ENCODE peak calls at places on chromosomes 13 and 19, in ten cellular contexts. One of them, this sample, is unnamed.

GRCh38 chr13:100976993-100977392 is 302.4 kb upstream of the TMTC4 start:
- DNase-seq in substantia nigra: no peak
- DNase-seq in sciatic nerve: no peak
- DNase-seq in stimulated activated CD8-positive, alpha-beta memory T cell treated with anti-CD3 and anti-CD28 coated beads, Interleukin-15, amount 100 ng/mL, for 24 hours: no peak
- DNase-seq in cardiac muscle cell: no peak
- DNase-seq in NCI-H1105: no peak
- DNase-seq in A549: no peak
- DNase-seq in DMS153: no peak
- DNase-seq in DMS 273 treated with DMSO at 0.1 percent for 48 hours: no peak
- DNase-seq in AG10803: no peak
- DNase-seq in this sample: no peak

GRCh38 chr13:114044486-114044885 is 70.6 kb upstream of the C13orf46 start:
- DNase-seq in substantia nigra: no peak
- DNase-seq in cardiac muscle cell: peak
- DNase-seq in stimulated activated CD8-positive, alpha-beta memory T cell treated with anti-CD3 and anti-CD28 coated beads, Interleukin-15, amount 100 ng/mL, for 24 hours: no peak
- DNase-seq in A549: peak
- DNase-seq in DMS 273 treated with DMSO at 0.1 percent for 48 hours: no peak
- DNase-seq in DMS153: no peak
- DNase-seq in NCI-H1105: no peak
- DNase-seq in AG10803: peak
- DNase-seq in sciatic nerve: no peak
- DNase-seq in this sample: no peak

GRCh38 chr19:35342430-35342829 is 5.3 kb upstream of the FFAR1 start:
- DNase-seq in AG10803: no peak
- DNase-seq in sciatic nerve: no peak
- DNase-seq in NCI-H1105: no peak
- DNase-seq in cardiac muscle cell: no peak
- DNase-seq in substantia nigra: no peak
- DNase-seq in DMS 273 treated with DMSO at 0.1 percent for 48 hours: no peak
- DNase-seq in stimulated activated CD8-positive, alpha-beta memory T cell treated with anti-CD3 and anti-CD28 coated beads, Interleukin-15, amount 100 ng/mL, for 24 hours: no peak
- DNase-seq in DMS153: no peak
- DNase-seq in A549: no peak
- DNase-seq in this sample: no peak

GRCh38 chr19:17580470-17581000 is 25.1 kb downstream of the COLGALT1 start:
- DNase-seq in substantia nigra: no peak
- DNase-seq in cardiac muscle cell: no peak
- DNase-seq in sciatic nerve: no peak
- DNase-seq in NCI-H1105: no peak
- DNase-seq in stimulated activated CD8-positive, alpha-beta memory T cell treated with anti-CD3 and anti-CD28 coated beads, Interleukin-15, amount 100 ng/mL, for 24 hours: no peak
- DNase-seq in A549: no peak
- DNase-seq in DMS153: no peak
- DNase-seq in AG10803: no peak
- DNase-seq in DMS 273 treated with DMSO at 0.1 percent for 48 hours: no peak
- DNase-seq in this sample: no peak

GRCh38 chr13:95235199-95235726 is 66.0 kb downstream of the ABCC4 start:
- DNase-seq in sciatic nerve: no peak
- DNase-seq in AG10803: no peak
- DNase-seq in NCI-H1105: no peak
- DNase-seq in DMS153: no peak
- DNase-seq in stimulated activated CD8-positive, alpha-beta memory T cell treated with anti-CD3 and anti-CD28 coated beads, Interleukin-15, amount 100 ng/mL, for 24 hours: no peak
- DNase-seq in cardiac muscle cell: peak
- DNase-seq in DMS 273 treated with DMSO at 0.1 percent for 48 hours: no peak
- DNase-seq in A549: no peak
- DNase-seq in substantia nigra: no peak
- DNase-seq in this sample: no peak

GRCh38 chr13:20465218-20465879 is 60.3 kb downstream of the CRYL1 start:
- DNase-seq in DMS153: no peak
- DNase-seq in DMS 273 treated with DMSO at 0.1 percent for 48 hours: no peak
- DNase-seq in substantia nigra: no peak
- DNase-seq in stimulated activated CD8-positive, alpha-beta memory T cell treated with anti-CD3 and anti-CD28 coated beads, Interleukin-15, amount 100 ng/mL, for 24 hours: no peak
- DNase-seq in A549: peak
- DNase-seq in NCI-H1105: no peak
- DNase-seq in cardiac muscle cell: peak
- DNase-seq in AG10803: peak
- DNase-seq in sciatic nerve: no peak
- DNase-seq in this sample: no peak

GRCh38 chr19:15195381-15195964 is 5.3 kb downstream of the NOTCH3 start:
- DNase-seq in stimulated activated CD8-positive, alpha-beta memory T cell treated with anti-CD3 and anti-CD28 coated beads, Interleukin-15, amount 100 ng/mL, for 24 hours: no peak
- DNase-seq in DMS153: no peak
- DNase-seq in sciatic nerve: peak
- DNase-seq in substantia nigra: no peak
- DNase-seq in NCI-H1105: peak
- DNase-seq in A549: no peak
- DNase-seq in AG10803: peak
- DNase-seq in DMS 273 treated with DMSO at 0.1 percent for 48 hours: no peak
- DNase-seq in cardiac muscle cell: peak
- DNase-seq in this sample: no peak

GRCh38 chr19:55070755-55071502 is 4.7 kb upstream of the EPS8L1 start:
- DNase-seq in substantia nigra: no peak
- DNase-seq in NCI-H1105: no peak
- DNase-seq in DMS153: no peak
- DNase-seq in AG10803: peak
- DNase-seq in DMS 273 treated with DMSO at 0.1 percent for 48 hours: no peak
- DNase-seq in sciatic nerve: no peak
- DNase-seq in stimulated activated CD8-positive, alpha-beta memory T cell treated with anti-CD3 and anti-CD28 coated beads, Interleukin-15, amount 100 ng/mL, for 24 hours: no peak
- DNase-seq in A549: peak
- DNase-seq in cardiac muscle cell: peak
- DNase-seq in this sample: no peak

GRCh38 chr19:11480927-11481776 is at the start of gene ELAVL3:
- DNase-seq in A549: no peak
- DNase-seq in NCI-H1105: peak
- DNase-seq in sciatic nerve: no peak
- DNase-seq in stimulated activated CD8-positive, alpha-beta memory T cell treated with anti-CD3 and anti-CD28 coated beads, Interleukin-15, amount 100 ng/mL, for 24 hours: no peak
- DNase-seq in DMS153: peak
- DNase-seq in cardiac muscle cell: no peak
- DNase-seq in AG10803: no peak
- DNase-seq in DMS 273 treated with DMSO at 0.1 percent for 48 hours: no peak
- DNase-seq in substantia nigra: peak
- DNase-seq in this sample: no peak

GRCh38 chr19:12936582-12936981 is 1.8 kb upstream of the CALR start:
- DNase-seq in DMS153: peak
- DNase-seq in A549: no peak
- DNase-seq in cardiac muscle cell: no peak
- DNase-seq in DMS 273 treated with DMSO at 0.1 percent for 48 hours: no peak
- DNase-seq in NCI-H1105: no peak
- DNase-seq in AG10803: no peak
- DNase-seq in sciatic nerve: no peak
- DNase-seq in substantia nigra: no peak
- DNase-seq in stimulated activated CD8-positive, alpha-beta memory T cell treated with anti-CD3 and anti-CD28 coated beads, Interleukin-15, amount 100 ng/mL, for 24 hours: no peak
- DNase-seq in this sample: no peak